ENCODE peak calls at places on chromosomes 6 and 20, in ten cellular contexts. One of them, this sample, is unnamed.

GRCh38 chr6:160973856-160974255 is 17.7 kb upstream of the MAP3K4 start:
- DNase-seq in endothelial cell: no peak
- DNase-seq in B cell: no peak
- DNase-seq in GM20000: no peak
- DNase-seq in fibroblast of the aortic adventitia: peak; percentile 47
- DNase-seq in transverse colon: no peak
- DNase-seq in heart left ventricle: no peak
- DNase-seq in Peyer's patch: no peak
- DNase-seq in fibroblast of mammary gland: peak; percentile 86
- DNase-seq in nephron progenitor cell: no peak
- DNase-seq in this sample: no peak

GRCh38 chr6:154432533-154433476 is 76.2 kb upstream of the IPCEF1 start:
- DNase-seq in endothelial cell: no peak
- DNase-seq in B cell: no peak
- DNase-seq in GM20000: no peak
- DNase-seq in fibroblast of the aortic adventitia: peak; percentile 89
- DNase-seq in transverse colon: no peak
- DNase-seq in heart left ventricle: no peak
- DNase-seq in Peyer's patch: no peak
- DNase-seq in fibroblast of mammary gland: peak; percentile 4
- DNase-seq in nephron progenitor cell: no peak
- DNase-seq in this sample: no peak

GRCh38 chr20:17654649-17655285 is 27.3 kb downstream of the RRBP1 start:
- DNase-seq in endothelial cell: peak; percentile 77
- DNase-seq in B cell: no peak
- DNase-seq in GM20000: no peak
- DNase-seq in fibroblast of the aortic adventitia: peak; percentile 79
- DNase-seq in transverse colon: peak; percentile 52
- DNase-seq in heart left ventricle: no peak
- DNase-seq in Peyer's patch: no peak
- DNase-seq in fibroblast of mammary gland: peak; percentile 64
- DNase-seq in nephron progenitor cell: peak; percentile 77
- DNase-seq in this sample: peak; percentile 23

GRCh38 chr6:154164397-154164796 is 125.4 kb downstream of the OPRM1 start:
- DNase-seq in endothelial cell: no peak
- DNase-seq in B cell: no peak
- DNase-seq in GM20000: no peak
- DNase-seq in fibroblast of the aortic adventitia: peak; percentile 93
- DNase-seq in transverse colon: no peak
- DNase-seq in heart left ventricle: peak; percentile 34
- DNase-seq in Peyer's patch: no peak
- DNase-seq in fibroblast of mammary gland: peak; percentile 79
- DNase-seq in nephron progenitor cell: peak; percentile 7
- DNase-seq in this sample: no peak

GRCh38 chr20:49045440-49046086 is 549 bp upstream of the CSE1L start:
- DNase-seq in endothelial cell: peak; percentile 25
- DNase-seq in B cell: no peak
- DNase-seq in GM20000: no peak
- DNase-seq in fibroblast of the aortic adventitia: peak; percentile 9
- DNase-seq in transverse colon: peak; percentile 33
- DNase-seq in heart left ventricle: peak; percentile 55
- DNase-seq in Peyer's patch: peak; percentile 60
- DNase-seq in fibroblast of mammary gland: peak; percentile 13
- DNase-seq in nephron progenitor cell: peak; percentile 14
- DNase-seq in this sample: peak; percentile 47

GRCh38 chr20:44683263-44684046 is 31.7 kb upstream of the CCN5 start:
- DNase-seq in endothelial cell: peak; percentile 75
- DNase-seq in B cell: peak; percentile 45
- DNase-seq in GM20000: peak; percentile 84
- DNase-seq in fibroblast of the aortic adventitia: no peak
- DNase-seq in transverse colon: peak; percentile 56
- DNase-seq in heart left ventricle: no peak
- DNase-seq in Peyer's patch: peak; percentile 79
- DNase-seq in fibroblast of mammary gland: no peak
- DNase-seq in nephron progenitor cell: peak; percentile 64
- DNase-seq in this sample: peak; percentile 79

GRCh38 chr6:109202409-109203264 is 107.3 kb downstream of the CEP57L1 start:
- DNase-seq in endothelial cell: no peak
- DNase-seq in B cell: no peak
- DNase-seq in GM20000: no peak
- DNase-seq in fibroblast of the aortic adventitia: no peak
- DNase-seq in transverse colon: no peak
- DNase-seq in heart left ventricle: no peak
- DNase-seq in Peyer's patch: no peak
- DNase-seq in fibroblast of mammary gland: peak; percentile 28
- DNase-seq in nephron progenitor cell: no peak
- DNase-seq in this sample: peak; percentile 47

GRCh38 chr6:115441671-115442070 is 619.0 kb downstream of the FRK start:
- DNase-seq in endothelial cell: no peak
- DNase-seq in B cell: no peak
- DNase-seq in GM20000: no peak
- DNase-seq in fibroblast of the aortic adventitia: no peak
- DNase-seq in transverse colon: no peak
- DNase-seq in heart left ventricle: no peak
- DNase-seq in Peyer's patch: no peak
- DNase-seq in fibroblast of mammary gland: peak; percentile 2
- DNase-seq in nephron progenitor cell: no peak
- DNase-seq in this sample: no peak

GRCh38 chr6:154197176-154197850 is 158.3 kb downstream of the OPRM1 start:
- DNase-seq in endothelial cell: no peak
- DNase-seq in B cell: no peak
- DNase-seq in GM20000: no peak
- DNase-seq in fibroblast of the aortic adventitia: peak; percentile 58
- DNase-seq in transverse colon: no peak
- DNase-seq in heart left ventricle: no peak
- DNase-seq in Peyer's patch: no peak
- DNase-seq in fibroblast of mammary gland: peak; percentile 59
- DNase-seq in nephron progenitor cell: no peak
- DNase-seq in this sample: no peak

GRCh38 chr6:75334266-75335040 is 49.9 kb upstream of the TMEM30A start:
- DNase-seq in endothelial cell: peak; percentile 15
- DNase-seq in B cell: no peak
- DNase-seq in GM20000: no peak
- DNase-seq in fibroblast of the aortic adventitia: peak; percentile 79
- DNase-seq in transverse colon: no peak
- DNase-seq in heart left ventricle: no peak
- DNase-seq in Peyer's patch: no peak
- DNase-seq in fibroblast of mammary gland: peak; percentile 95
- DNase-seq in nephron progenitor cell: peak; percentile 18
- DNase-seq in this sample: no peak

GRCh38 chr20:58890454-58891075 is 38.0 kb downstream of the GNAS start:
- DNase-seq in endothelial cell: peak; percentile 86
- DNase-seq in B cell: peak; percentile 79
- DNase-seq in GM20000: peak; percentile 75
- DNase-seq in fibroblast of the aortic adventitia: peak; percentile 77
- DNase-seq in transverse colon: peak; percentile 75
- DNase-seq in heart left ventricle: peak; percentile 82
- DNase-seq in Peyer's patch: peak; percentile 88
- DNase-seq in fibroblast of mammary gland: peak; percentile 72
- DNase-seq in nephron progenitor cell: peak; percentile 83
- DNase-seq in this sample: peak; percentile 73

GRCh38 chr6:167034056-167034455 is 34.9 kb downstream of the CEP43 start:
- DNase-seq in endothelial cell: no peak
- DNase-seq in B cell: no peak
- DNase-seq in GM20000: no peak
- DNase-seq in fibroblast of the aortic adventitia: no peak
- DNase-seq in transverse colon: no peak
- DNase-seq in heart left ventricle: no peak
- DNase-seq in Peyer's patch: no peak
- DNase-seq in fibroblast of mammary gland: no peak
- DNase-seq in nephron progenitor cell: no peak
- DNase-seq in this sample: no peak

GRCh38 chr6:6512711-6513110 is 75.8 kb upstream of the LY86 start:
- DNase-seq in endothelial cell: no peak
- DNase-seq in B cell: no peak
- DNase-seq in GM20000: no peak
- DNase-seq in fibroblast of the aortic adventitia: no peak
- DNase-seq in transverse colon: no peak
- DNase-seq in heart left ventricle: no peak
- DNase-seq in Peyer's patch: no peak
- DNase-seq in fibroblast of mammary gland: no peak
- DNase-seq in nephron progenitor cell: no peak
- DNase-seq in this sample: no peak

DNA sequence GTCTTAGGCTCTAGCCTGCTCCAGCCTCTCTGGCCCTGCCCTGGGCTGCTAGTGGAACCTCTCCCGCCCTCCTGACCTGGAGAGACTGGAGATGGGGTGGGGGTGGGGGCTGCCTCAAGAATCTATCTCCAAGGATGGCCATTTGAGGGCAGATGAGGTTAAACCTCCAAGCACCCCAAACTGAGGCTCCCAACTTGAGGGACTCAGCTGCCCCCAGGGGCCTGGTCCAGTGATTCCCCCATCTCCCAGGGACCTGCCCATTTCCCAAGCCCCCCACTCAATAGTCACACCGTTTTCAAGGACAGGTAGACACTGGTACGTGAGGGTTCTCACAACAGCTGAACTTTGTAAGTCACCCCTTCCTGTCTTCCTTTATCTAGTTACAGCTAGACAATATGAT is 7.1 kb upstream of the BPIFB1 start:
- DNase-seq in endothelial cell: no peak
- DNase-seq in B cell: no peak
- DNase-seq in GM20000: no peak
- DNase-seq in fibroblast of the aortic adventitia: no peak
- DNase-seq in transverse colon: no peak
- DNase-seq in heart left ventricle: no peak
- DNase-seq in Peyer's patch: no peak
- DNase-seq in fibroblast of mammary gland: no peak
- DNase-seq in nephron progenitor cell: no peak
- DNase-seq in this sample: no peak
- TF ChIP-seq CTCF in endothelial cell: no peak
- TF ChIP-seq CTCF in B cell: no peak
- TF ChIP-seq CTCF in GM20000: no peak
- TF ChIP-seq CTCF in fibroblast of the aortic adventitia: no peak
- TF ChIP-seq CTCF in transverse colon: no peak
- TF ChIP-seq CTCF in heart left ventricle: no peak
- TF ChIP-seq CTCF in Peyer's patch: no peak
- TF ChIP-seq CTCF in fibroblast of mammary gland: no peak
- TF ChIP-seq CTCF in nephron progenitor cell: no peak
- TF ChIP-seq CTCF in this sample: no peak

DNA sequence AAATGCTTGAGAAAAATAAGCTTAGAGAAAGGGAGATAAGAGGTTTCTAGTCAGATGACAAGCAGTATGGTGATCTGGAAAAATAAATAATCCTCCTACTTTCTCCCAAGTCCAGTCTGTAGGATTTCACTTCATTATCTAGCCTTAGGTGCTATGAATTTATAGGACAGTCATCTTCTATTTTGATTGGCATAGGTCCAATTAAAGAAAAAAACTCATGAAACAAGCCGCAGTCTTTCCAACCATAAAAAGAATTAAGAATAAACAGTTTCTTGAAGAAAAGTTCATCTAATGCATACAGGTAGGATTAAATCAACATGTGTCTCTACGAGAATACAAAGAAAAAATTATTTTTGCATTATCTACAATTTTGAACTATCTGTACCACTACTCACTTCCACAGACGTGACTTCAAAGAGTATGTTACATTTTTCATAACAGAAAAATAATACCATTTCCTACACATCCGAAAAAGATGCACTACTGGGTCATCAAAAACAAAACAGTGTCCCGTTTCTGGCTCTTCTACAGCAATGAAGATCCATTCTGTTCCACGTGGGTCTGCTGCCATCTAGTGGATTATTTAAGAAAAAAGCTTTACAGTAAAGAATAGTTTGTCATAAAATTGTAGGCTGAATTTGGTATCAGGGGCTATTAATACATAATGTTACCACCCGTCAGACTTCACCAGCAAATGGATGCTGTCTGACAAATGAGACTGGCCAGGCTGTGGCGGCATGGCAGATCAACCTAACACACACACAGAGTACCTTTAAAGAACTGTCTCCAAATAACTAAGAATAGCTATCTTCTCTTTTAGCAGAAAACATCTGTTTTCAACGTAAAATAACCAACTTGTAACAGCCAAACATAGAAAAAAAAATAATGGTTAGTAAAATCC is 28.9 kb downstream of the STX7 start:
- DNase-seq in endothelial cell: peak; percentile 42
- DNase-seq in B cell: peak; percentile 60
- DNase-seq in GM20000: peak; percentile 42
- DNase-seq in fibroblast of the aortic adventitia: peak; percentile 85
- DNase-seq in transverse colon: peak; percentile 13
- DNase-seq in heart left ventricle: no peak
- DNase-seq in Peyer's patch: no peak
- DNase-seq in fibroblast of mammary gland: peak; percentile 81
- DNase-seq in nephron progenitor cell: peak; percentile 50
- DNase-seq in this sample: peak; percentile 59
- TF ChIP-seq CTCF in endothelial cell: peak; percentile 85
- TF ChIP-seq CTCF in B cell: peak; percentile 84
- TF ChIP-seq CTCF in GM20000: peak; percentile 38
- TF ChIP-seq CTCF in fibroblast of the aortic adventitia: peak; percentile 62
- TF ChIP-seq CTCF in transverse colon: peak; percentile 67
- TF ChIP-seq CTCF in heart left ventricle: peak; percentile 77
- TF ChIP-seq CTCF in Peyer's patch: peak; percentile 37
- TF ChIP-seq CTCF in fibroblast of mammary gland: peak; percentile 66
- TF ChIP-seq CTCF in nephron progenitor cell: peak; percentile 76
- TF ChIP-seq CTCF in this sample: peak; percentile 81

DNA sequence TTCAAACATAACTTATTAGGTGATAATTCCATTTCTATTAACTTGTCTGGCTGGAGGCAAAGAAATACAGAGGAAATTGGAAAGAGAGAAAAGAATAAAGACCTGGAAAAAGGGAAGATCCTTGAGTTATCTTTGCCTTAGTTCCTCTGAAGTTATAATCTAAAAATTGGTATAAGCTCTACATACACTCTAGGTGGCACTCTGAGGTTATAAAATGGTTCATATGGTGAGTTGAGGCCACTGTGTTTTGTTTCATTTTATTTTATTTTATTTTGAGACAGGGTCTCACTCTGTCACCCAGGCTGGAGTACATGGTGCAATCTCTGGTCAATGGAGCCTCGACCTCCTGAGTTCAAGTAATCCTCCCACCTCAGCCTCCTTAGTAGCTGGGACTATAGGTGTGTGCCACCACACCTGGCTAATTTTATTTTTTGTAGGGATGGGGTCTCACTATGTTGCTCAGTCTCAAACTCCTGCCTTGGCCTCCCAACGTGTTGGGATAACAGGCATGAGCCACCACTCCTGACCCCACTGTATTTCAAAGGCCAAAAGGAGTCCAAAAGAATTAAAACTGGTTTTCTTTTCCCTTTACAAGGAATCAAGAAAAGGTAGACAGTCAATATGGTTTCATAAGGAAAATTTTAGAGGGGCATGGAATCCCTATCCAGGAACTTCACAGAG is 19.4 kb downstream of the GPX6 start:
- DNase-seq in endothelial cell: no peak
- DNase-seq in B cell: no peak
- DNase-seq in GM20000: no peak
- DNase-seq in fibroblast of the aortic adventitia: peak; percentile 11
- DNase-seq in transverse colon: no peak
- DNase-seq in heart left ventricle: no peak
- DNase-seq in Peyer's patch: no peak
- DNase-seq in fibroblast of mammary gland: peak; percentile 23
- DNase-seq in nephron progenitor cell: no peak
- DNase-seq in this sample: no peak
- TF ChIP-seq CTCF in endothelial cell: no peak
- TF ChIP-seq CTCF in B cell: no peak
- TF ChIP-seq CTCF in GM20000: peak; percentile 4
- TF ChIP-seq CTCF in fibroblast of the aortic adventitia: no peak
- TF ChIP-seq CTCF in transverse colon: no peak
- TF ChIP-seq CTCF in heart left ventricle: no peak
- TF ChIP-seq CTCF in Peyer's patch: no peak
- TF ChIP-seq CTCF in fibroblast of mammary gland: peak; percentile 23
- TF ChIP-seq CTCF in nephron progenitor cell: no peak
- TF ChIP-seq CTCF in this sample: peak; percentile 51

GRCh38 chr20:21643417-21643816 is 62.0 kb upstream of the PAX1 start:
- DNase-seq in endothelial cell: no peak
- DNase-seq in B cell: no peak
- DNase-seq in GM20000: no peak
- DNase-seq in fibroblast of the aortic adventitia: no peak
- DNase-seq in transverse colon: no peak
- DNase-seq in heart left ventricle: no peak
- DNase-seq in Peyer's patch: no peak
- DNase-seq in fibroblast of mammary gland: no peak
- DNase-seq in nephron progenitor cell: no peak
- DNase-seq in this sample: no peak
- TF ChIP-seq CTCF in endothelial cell: no peak
- TF ChIP-seq CTCF in B cell: no peak
- TF ChIP-seq CTCF in GM20000: no peak
- TF ChIP-seq CTCF in fibroblast of the aortic adventitia: no peak
- TF ChIP-seq CTCF in transverse colon: no peak
- TF ChIP-seq CTCF in heart left ventricle: no peak
- TF ChIP-seq CTCF in Peyer's patch: no peak
- TF ChIP-seq CTCF in fibroblast of mammary gland: no peak
- TF ChIP-seq CTCF in nephron progenitor cell: no peak
- TF ChIP-seq CTCF in this sample: no peak

This sample was measured in activated CD8-positive, alpha-beta T cell treated with anti-CD3 and anti-CD28 coated beads for 36 hours.